ENCODE peak calls at places on chromosomes 6 and 20, in six cellular contexts. W, X, P, V, U and G are unnamed samples.
A peak's percentile ranks its signal among the peaks of the same experiment; 100 is the strongest.

GRCh38 chr6:14763139-14763538 is 482.7 kb upstream of the JARID2 start:
- DNase-seq in U (peak; percentile 30), P (peak; percentile 81), W (peak; percentile 49), V (no peak), X (no peak), G (no peak)

GRCh38 chr6:139920027-139920851 is 545.8 kb upstream of the CITED2 start:
- DNase-seq in X (no peak), V (no peak), U (no peak), W (no peak), P (no peak), G (no peak)

GRCh38 chr6:7136859-7137334 is 29.1 kb downstream of the RREB1 start:
- DNase-seq in X (peak; percentile 81), P (no peak), U (no peak), V (no peak), W (no peak), G (no peak)

GRCh38 chr6:53479871-53480270 is 65.0 kb downstream of the GCLC start:
- DNase-seq in P (no peak), X (no peak), U (no peak), W (no peak), V (no peak), G (no peak)

GRCh38 chr6:39048481-39049399 is at the start of gene GLP1R:
- DNase-seq in U (no peak), V (no peak), P (no peak), W (no peak), X (no peak), G (peak; percentile 62)

GRCh38 chr6:152277826-152278247 is 359.3 kb downstream of the SYNE1 start:
- DNase-seq in V (peak; percentile 75), U (peak; percentile 57), X (no peak), P (no peak), W (no peak), G (no peak)

GRCh38 chr20:64151634-64152530 is 12.4 kb upstream of the MYT1 start:
- DNase-seq in P (peak; percentile 11), W (peak; percentile 33), U (no peak), X (no peak), V (no peak), G (no peak)

GRCh38 chr20:47667531-47668312 is 117.6 kb downstream of the SULF2 start:
- DNase-seq in V (no peak), W (no peak), X (no peak), P (no peak), U (no peak), G (no peak)

GRCh38 chr6:31690231-31691077 is 9.6 kb upstream of the LY6G5C start:
- DNase-seq in P (no peak), X (no peak), W (no peak), V (no peak), U (no peak), G (no peak)

GRCh38 chr20:59240006-59240405 is 60.4 kb upstream of the EDN3 start:
- DNase-seq in P (no peak), U (no peak), X (no peak), V (no peak), W (no peak), G (no peak)

GRCh38 chr6:22558288-22558882 is 11.0 kb upstream of the HDGFL1 start:
- DNase-seq in P (no peak), U (no peak), V (no peak), W (no peak), X (no peak), G (no peak)

GRCh38 chr20:47606414-47607207 is 104.9 kb downstream of the NCOA3 start:
- DNase-seq in W (no peak), P (no peak), U (no peak), X (no peak), V (no peak), G (no peak)

GRCh38 chr6:53055873-53056272 is 9.3 kb upstream of the FBXO9 start:
- DNase-seq in U (no peak), X (no peak), W (no peak), P (no peak), V (no peak), G (no peak)

GRCh38 chr20:31440012-31440659 is at the start of gene DEFB123:
- DNase-seq in P (no peak), X (no peak), V (no peak), U (no peak), W (no peak), G (no peak)

GRCh38 chr6:18506387-18507017 is 119.4 kb downstream of the RNF144B start:
- DNase-seq in U (no peak), X (no peak), P (peak; percentile 4), V (no peak), W (peak; percentile 48), G (no peak)

GRCh38 chr6:51025082-51025777 is 206.6 kb downstream of the TFAP2B start:
- DNase-seq in W (peak; percentile 82), X (no peak), U (no peak), V (no peak), P (peak; percentile 75), G (no peak)

GRCh38 chr20:6519556-6519955 is 247.9 kb upstream of the BMP2 start:
- DNase-seq in V (no peak), U (no peak), W (peak; percentile 90), X (no peak), P (peak; percentile 75), G (no peak)

GRCh38 chr20:57180954-57181353 is 85.5 kb downstream of the BMP7 start:
- DNase-seq in W (no peak), P (no peak), V (no peak), X (no peak), U (no peak), G (no peak)

GRCh38 chr6:63527658-63528514 is 44.4 kb upstream of the LOC128125822 start:
- DNase-seq in P (peak; percentile 100), W (peak; percentile 98), U (peak; percentile 50), V (no peak), X (no peak), G (no peak)

GRCh38 chr20:21235713-21236445 is 67.3 kb upstream of the XRN2 start:
- DNase-seq in X (no peak), V (peak; percentile 40), U (peak; percentile 63), W (peak; percentile 47), P (peak; percentile 74), G (no peak)

GRCh38 chr6:148502773-148503135 is 160.1 kb downstream of the SASH1 start:
- DNase-seq in P (no peak), X (no peak), V (no peak), W (no peak), U (no peak), G (no peak)

GRCh38 chr20:38343798-38344701 is 2.2 kb upstream of the LBP start:
- DNase-seq in V (no peak), W (no peak), P (no peak), U (peak; percentile 81), X (no peak), G (no peak)

GRCh38 chr6:71489736-71490135 is 201.1 kb downstream of the OGFRL1 start:
- DNase-seq in X (no peak), V (no peak), P (peak; percentile 76), U (no peak), W (peak; percentile 94), G (no peak)

GRCh38 chr6:142940487-142940886 is 4.5 kb downstream of the HIVEP2 start:
- DNase-seq in V (no peak), P (no peak), X (no peak), W (peak; percentile 86), U (no peak), G (no peak)

GRCh38 chr6:122730775-122731386 is 48.6 kb upstream of the FABP7 start:
- DNase-seq in U (no peak), V (no peak), P (peak; percentile 54), W (no peak), X (no peak), G (no peak)

GRCh38 chr6:150567360-150567759 is 32.3 kb upstream of the PLEKHG1 start:
- DNase-seq in X (no peak), P (no peak), U (no peak), W (no peak), V (no peak), G (no peak)

GRCh38 chr6:62775427-62776022 is 435.7 kb upstream of the FKBP1C start:
- DNase-seq in W (no peak), U (no peak), P (peak; percentile 6), V (no peak), X (no peak), G (no peak)

GRCh38 chr6:151059612-151060095 is 180.1 kb upstream of the AKAP12 start:
- DNase-seq in V (no peak), P (peak; percentile 61), W (no peak), X (no peak), U (no peak), G (no peak)

GRCh38 chr6:158999669-159000403 is at the start of gene RSPH3:
- DNase-seq in W (peak; percentile 94), V (peak; percentile 95), U (peak; percentile 96), P (peak; percentile 85), X (peak; percentile 77), G (peak; percentile 94)

GRCh38 chr20:33862709-33863403 is 51.7 kb downstream of the CHMP4B start:
- DNase-seq in W (peak; percentile 70), P (peak; percentile 63), U (peak; percentile 39), V (peak; percentile 74), X (no peak), G (no peak)

GRCh38 chr6:37960139-37960935 is 140.8 kb downstream of the ZFAND3 start:
- DNase-seq in X (peak; percentile 44), W (no peak), U (no peak), V (no peak), P (no peak), G (no peak)

GRCh38 chr6:52325695-52326471 is 36.1 kb upstream of the PAQR8 start:
- DNase-seq in V (no peak), W (no peak), U (no peak), P (no peak), X (no peak), G (no peak)

GRCh38 chr6:84762220-84762940 is 2.0 kb downstream of the TBX18 start:
- DNase-seq in P (peak; percentile 60), U (no peak), V (no peak), W (peak; percentile 27), X (no peak), G (no peak)

GRCh38 chr6:3943373-3943772 is 94.2 kb downstream of the FAM50B start:
- DNase-seq in P (peak; percentile 74), U (no peak), W (no peak), V (peak; percentile 35), X (no peak), G (no peak)

GRCh38 chr6:3949531-3949930 is 100.4 kb downstream of the FAM50B start:
- DNase-seq in U (no peak), W (no peak), X (no peak), V (no peak), P (no peak), G (no peak)

GRCh38 chr6:3946779-3947178 is 97.6 kb downstream of the FAM50B start:
- DNase-seq in W (no peak), X (no peak), V (no peak), U (no peak), P (peak; percentile 38), G (no peak)
- H3K4me3 ChIP-seq in W (no peak overlapping the region), X (no peak overlapping the region), V (no peak overlapping the region), U (no peak overlapping the region), P (no peak overlapping the region), G (no peak overlapping the region)

GRCh38 chr6:154448448-154449096 is 61.9 kb downstream of the CNKSR3 start:
- DNase-seq in V (no peak), W (peak; percentile 94), P (peak; percentile 78), U (no peak), X (no peak), G (no peak)
- TF ChIP-seq CTCF in V (no peak), W (peak; percentile 38), P (peak; percentile 27), U (peak; percentile 13), X (no peak), G (no peak)

GRCh38 chr6:81708306-81708705 is 44.2 kb downstream of the TENT5A start:
- DNase-seq in W (peak; percentile 77), U (no peak), V (no peak), X (no peak), P (no peak), G (no peak)
- H3K4me3 ChIP-seq in W (no peak overlapping the region), U (no peak overlapping the region), V (no peak overlapping the region), X (no peak overlapping the region), P (no peak overlapping the region), G (no peak overlapping the region)

GRCh38 chr20:35395728-35396127 is 16.0 kb downstream of the UQCC1 start:
- DNase-seq in P (peak; percentile 80), U (no peak), X (no peak), W (peak; percentile 94), V (no peak), G (no peak)
- TF ChIP-seq CTCF in P (peak; percentile 25), U (no peak), X (no peak), W (no peak), V (no peak), G (no peak)